ENCODE peak calls at places on chromosomes 1 and 21, in eight cellular contexts. Y, Q, W, U, S, B, O and L are unnamed samples.

GRCh38 chr1:226549094-226549936 is 751 bp downstream of the STUM start:
- DNase-seq in Y (no peak), Q (no peak), W (no peak), U (no peak), S (no peak), B (no peak), O (peak; percentile 48), L (no peak)

GRCh38 chr1:27366411-27367159 is at the start of gene MAP3K6:
- DNase-seq in Y (peak; percentile 96), Q (no peak), W (peak; percentile 70), U (peak; percentile 82), S (no peak), B (peak; percentile 73), O (peak; percentile 79), L (peak; percentile 72)

GRCh38 chr1:101108123-101108522 is 82.5 kb upstream of the DPH5 start:
- DNase-seq in Y (no peak), Q (no peak), W (no peak), U (no peak), S (no peak), B (no peak), O (no peak), L (no peak)

GRCh38 chr1:67586596-67586995 is 98.4 kb upstream of the GADD45A start:
- DNase-seq in Y (no peak), Q (no peak), W (no peak), U (no peak), S (no peak), B (no peak), O (no peak), L (no peak)

GRCh38 chr1:214331180-214331579 is 50.2 kb downstream of the SMYD2 start:
- DNase-seq in Y (no peak), Q (no peak), W (no peak), U (no peak), S (no peak), B (no peak), O (no peak), L (no peak)

GRCh38 chr1:145997156-145998023 is 1.0 kb upstream of the TXNIP start:
- DNase-seq in Y (no peak), Q (peak; percentile 61), W (peak; percentile 9), U (no peak), S (peak; percentile 49), B (no peak), O (peak; percentile 40), L (peak; percentile 71)

GRCh38 chr1:47915677-47916353 is 81.4 kb downstream of the TRABD2B start:
- DNase-seq in Y (no peak), Q (no peak), W (peak; percentile 25), U (no peak), S (no peak), B (no peak), O (no peak), L (no peak)

GRCh38 chr21:41664881-41665765 is 101.7 kb downstream of the RIPK4 start:
- DNase-seq in Y (peak; percentile 81), Q (no peak), W (no peak), U (peak; percentile 32), S (no peak), B (peak; percentile 48), O (no peak), L (no peak)

GRCh38 chr1:46642091-46642680 is 25.6 kb upstream of the MOB3C start:
- DNase-seq in Y (no peak), Q (no peak), W (no peak), U (no peak), S (no peak), B (no peak), O (no peak), L (no peak)

GRCh38 chr1:5811419-5811818 is 180.8 kb downstream of the NPHP4 start:
- DNase-seq in Y (no peak), Q (no peak), W (no peak), U (no peak), S (no peak), B (no peak), O (no peak), L (no peak)

GRCh38 chr1:26923711-26924110 is 2.2 kb downstream of the NUDC start:
- DNase-seq in Y (no peak), Q (no peak), W (no peak), U (no peak), S (no peak), B (peak; percentile 49), O (no peak), L (no peak)

GRCh38 chr21:40886931-40887330 is 40.0 kb upstream of the DSCAM start:
- DNase-seq in Y (no peak), Q (no peak), W (no peak), U (no peak), S (no peak), B (no peak), O (no peak), L (no peak)

GRCh38 chr1:45802343-45803298 is 791 bp upstream of the MAST2 start:
- DNase-seq in Y (peak; percentile 91), Q (peak; percentile 13), W (no peak), U (peak; percentile 83), S (no peak), B (peak; percentile 97), O (peak; percentile 80), L (peak; percentile 75)

GRCh38 chr1:59939393-59939792 is 12.8 kb upstream of the CYP2J2 start:
- DNase-seq in Y (no peak), Q (no peak), W (no peak), U (no peak), S (no peak), B (no peak), O (no peak), L (no peak)

GRCh38 chr21:14879458-14879857 is 185.3 kb downstream of the NRIP1 start:
- DNase-seq in Y (no peak), Q (peak; percentile 16), W (no peak), U (no peak), S (no peak), B (no peak), O (no peak), L (no peak)

GRCh38 chr1:36366091-36366661 is 19.5 kb downstream of the STK40 start:
- DNase-seq in Y (no peak), Q (no peak), W (no peak), U (no peak), S (peak; percentile 59), B (no peak), O (no peak), L (no peak)

GRCh38 chr1:47616036-47616435 is 178.2 kb downstream of the FOXD2 start:
- DNase-seq in Y (peak; percentile 55), Q (no peak), W (no peak), U (no peak), S (no peak), B (no peak), O (no peak), L (no peak)

GRCh38 chr1:82632164-82632563 is 831.4 kb downstream of the ADGRL2 start:
- DNase-seq in Y (no peak), Q (no peak), W (peak; percentile 9), U (no peak), S (no peak), B (no peak), O (no peak), L (no peak)

GRCh38 chr1:64848812-64849211 is 103.9 kb downstream of the RAVER2 start:
- DNase-seq in Y (no peak), Q (no peak), W (no peak), U (no peak), S (no peak), B (no peak), O (no peak), L (no peak)

GRCh38 chr1:30191154-30191702 is 532.2 kb downstream of the MATN1 start:
- DNase-seq in Y (no peak), Q (no peak), W (no peak), U (peak; percentile 5), S (no peak), B (peak; percentile 0), O (no peak), L (peak; percentile 60)